ENCODE peak calls at places on chromosome 18, in seven cellular contexts. M is NCI-H1694; A is H1; P is cardiac muscle cell; N is epithelial cell of esophagus; U is stimulated activated naive CD4-positive, alpha-beta T cell; R is NCI-H2081 treated with DMSO at 0.1 percent for 48 hours. B is an unnamed sample.

GRCh38 chr18:6994719-6995430 is 122.7 kb downstream of the LAMA1 start:
- DNase-seq in M (no peak), A (no peak), P (no peak), N (peak; percentile 94), U (no peak), R (no peak), B (peak; percentile 79)

GRCh38 chr18:59207506-59207905 is 12.5 kb upstream of the GRP start:
- DNase-seq in M (no peak), A (no peak), P (no peak), N (no peak), U (no peak), R (no peak), B (no peak)

GRCh38 chr18:72542993-72543361 is 1.2 kb downstream of the CBLN2 start:
- DNase-seq in M (no peak), A (no peak), P (no peak), N (peak; percentile 1), U (no peak), R (no peak), B (no peak)

GRCh38 chr18:27860701-27861107 is 316.2 kb downstream of the CDH2 start:
- DNase-seq in M (no peak), A (no peak), P (peak; percentile 36), N (peak; percentile 36), U (no peak), R (no peak), B (no peak)

GRCh38 chr18:77061291-77061945 is 71.2 kb downstream of the MBP start:
- DNase-seq in M (no peak), A (no peak), P (no peak), N (no peak), U (no peak), R (no peak), B (no peak)

GRCh38 chr18:8260847-8261246 is 348.4 kb upstream of the RAB12 start:
- DNase-seq in M (no peak), A (no peak), P (no peak), N (no peak), U (no peak), R (no peak), B (no peak)

GRCh38 chr18:36693931-36694661 is 134.7 kb downstream of the TPGS2 start:
- DNase-seq in M (no peak), A (no peak), P (no peak), N (no peak), U (no peak), R (peak; percentile 75), B (peak; percentile 5)

GRCh38 chr18:3213231-3214059 is 6.3 kb downstream of the MYOM1 start:
- DNase-seq in M (no peak), A (no peak), P (peak; percentile 20), N (no peak), U (peak; percentile 57), R (no peak), B (no peak)

GRCh38 chr18:4636957-4637356 is 181.8 kb upstream of the DLGAP1 start:
- DNase-seq in M (no peak), A (no peak), P (no peak), N (no peak), U (no peak), R (no peak), B (peak; percentile 2)

GRCh38 chr18:5872886-5873285 is 22.4 kb downstream of the TMEM200C start:
- DNase-seq in M (no peak), A (no peak), P (no peak), N (no peak), U (no peak), R (no peak), B (no peak)

B was measured in PC-3.